ENCODE peak calls at places on chromosomes 7 and 10, in five cellular contexts. One of them, this sample, is unnamed.

GRCh38 chr7:130180571-130180971 is 24.6 kb downstream of the TMEM209 start:
- DNase-seq in NCI-H1436: no peak
- DNase-seq in central memory CD4-positive, alpha-beta T cell: no peak
- DNase-seq in GM23248: peak; percentile 71
- DNase-seq in naive thymus-derived CD8-positive, alpha-beta T cell: no peak
- DNase-seq in this sample: no peak

GRCh38 chr10:61869276-61869675 is 32.2 kb upstream of the ARID5B start:
- DNase-seq in NCI-H1436: no peak
- DNase-seq in central memory CD4-positive, alpha-beta T cell: no peak
- DNase-seq in GM23248: no peak
- DNase-seq in naive thymus-derived CD8-positive, alpha-beta T cell: no peak
- DNase-seq in this sample: no peak

GRCh38 chr7:80379034-80379433 is 132.8 kb downstream of the GNAT3 start:
- DNase-seq in NCI-H1436: no peak
- DNase-seq in central memory CD4-positive, alpha-beta T cell: no peak
- DNase-seq in GM23248: peak; percentile 73
- DNase-seq in naive thymus-derived CD8-positive, alpha-beta T cell: no peak
- DNase-seq in this sample: no peak

GRCh38 chr7:28630350-28630749 is 218.0 kb downstream of the CREB5 start:
- DNase-seq in NCI-H1436: no peak
- DNase-seq in central memory CD4-positive, alpha-beta T cell: no peak
- DNase-seq in GM23248: peak; percentile 62
- DNase-seq in naive thymus-derived CD8-positive, alpha-beta T cell: no peak
- DNase-seq in this sample: no peak

GRCh38 chr10:5611899-5612680 is 54.3 kb downstream of the ASB13 start:
- DNase-seq in NCI-H1436: no peak
- DNase-seq in central memory CD4-positive, alpha-beta T cell: no peak
- DNase-seq in GM23248: no peak
- DNase-seq in naive thymus-derived CD8-positive, alpha-beta T cell: no peak
- DNase-seq in this sample: no peak

GRCh38 chr10:58477902-58478301 is 34.8 kb upstream of the BICC1 start:
- DNase-seq in NCI-H1436: no peak
- DNase-seq in central memory CD4-positive, alpha-beta T cell: no peak
- DNase-seq in GM23248: peak; percentile 29
- DNase-seq in naive thymus-derived CD8-positive, alpha-beta T cell: no peak
- DNase-seq in this sample: no peak

GRCh38 chr10:60517805-60518204 is 128.1 kb upstream of the ANK3 start:
- DNase-seq in NCI-H1436: no peak
- DNase-seq in central memory CD4-positive, alpha-beta T cell: no peak
- DNase-seq in GM23248: peak; percentile 36
- DNase-seq in naive thymus-derived CD8-positive, alpha-beta T cell: no peak
- DNase-seq in this sample: no peak

GRCh38 chr7:134619627-134620331 is 26.9 kb upstream of the BPGM start:
- DNase-seq in NCI-H1436: no peak
- DNase-seq in central memory CD4-positive, alpha-beta T cell: no peak
- DNase-seq in GM23248: peak; percentile 97
- DNase-seq in naive thymus-derived CD8-positive, alpha-beta T cell: no peak
- DNase-seq in this sample: no peak

GRCh38 chr10:98646998-98647917 is 200.5 kb upstream of the HPS1 start:
- DNase-seq in NCI-H1436: no peak
- DNase-seq in central memory CD4-positive, alpha-beta T cell: no peak
- DNase-seq in GM23248: no peak
- DNase-seq in naive thymus-derived CD8-positive, alpha-beta T cell: no peak
- DNase-seq in this sample: no peak

GRCh38 chr10:128734161-128734560 is 607.9 kb upstream of the MKI67 start:
- DNase-seq in NCI-H1436: no peak
- DNase-seq in central memory CD4-positive, alpha-beta T cell: no peak
- DNase-seq in GM23248: no peak
- DNase-seq in naive thymus-derived CD8-positive, alpha-beta T cell: no peak
- DNase-seq in this sample: no peak

GRCh38 chr10:43274011-43274410 is 7.1 kb upstream of the RASGEF1A start:
- DNase-seq in NCI-H1436: no peak
- DNase-seq in central memory CD4-positive, alpha-beta T cell: no peak
- DNase-seq in GM23248: no peak
- DNase-seq in naive thymus-derived CD8-positive, alpha-beta T cell: no peak
- DNase-seq in this sample: no peak

GRCh38 chr10:92222603-92223275 is 68.1 kb downstream of the CPEB3 start:
- DNase-seq in NCI-H1436: no peak
- DNase-seq in central memory CD4-positive, alpha-beta T cell: no peak
- DNase-seq in GM23248: peak; percentile 87
- DNase-seq in naive thymus-derived CD8-positive, alpha-beta T cell: no peak
- DNase-seq in this sample: no peak

GRCh38 chr7:158052381-158053095 is 535.1 kb downstream of the PTPRN2 start:
- DNase-seq in NCI-H1436: no peak
- DNase-seq in central memory CD4-positive, alpha-beta T cell: no peak
- DNase-seq in GM23248: no peak
- DNase-seq in naive thymus-derived CD8-positive, alpha-beta T cell: no peak
- DNase-seq in this sample: no peak

GRCh38 chr7:153443031-153443430 is 609.2 kb upstream of the DPP6 start:
- DNase-seq in NCI-H1436: no peak
- DNase-seq in central memory CD4-positive, alpha-beta T cell: no peak
- DNase-seq in GM23248: no peak
- DNase-seq in naive thymus-derived CD8-positive, alpha-beta T cell: no peak
- DNase-seq in this sample: no peak

GRCh38 chr7:142485617-142486226 is 227.9 kb upstream of the PRSS58 start:
- DNase-seq in NCI-H1436: no peak
- DNase-seq in central memory CD4-positive, alpha-beta T cell: peak; percentile 19
- DNase-seq in GM23248: no peak
- DNase-seq in naive thymus-derived CD8-positive, alpha-beta T cell: peak; percentile 21
- DNase-seq in this sample: no peak

GRCh38 chr7:129315916-129316315 is 91.1 kb downstream of the AHCYL2 start:
- DNase-seq in NCI-H1436: no peak
- DNase-seq in central memory CD4-positive, alpha-beta T cell: no peak
- DNase-seq in GM23248: no peak
- DNase-seq in naive thymus-derived CD8-positive, alpha-beta T cell: no peak
- DNase-seq in this sample: no peak

GRCh38 chr10:95237376-95238170 is 43.5 kb downstream of the ACSM6 start:
- DNase-seq in NCI-H1436: no peak
- DNase-seq in central memory CD4-positive, alpha-beta T cell: no peak
- DNase-seq in GM23248: peak; percentile 26
- DNase-seq in naive thymus-derived CD8-positive, alpha-beta T cell: no peak
- DNase-seq in this sample: no peak

GRCh38 chr10:13790196-13790595 is 203.4 kb downstream of the PRPF18 start:
- DNase-seq in NCI-H1436: no peak
- DNase-seq in central memory CD4-positive, alpha-beta T cell: no peak
- DNase-seq in GM23248: no peak
- DNase-seq in naive thymus-derived CD8-positive, alpha-beta T cell: no peak
- DNase-seq in this sample: no peak

GRCh38 chr10:73887038-73888015 is 13.0 kb upstream of the CAMK2G start:
- DNase-seq in NCI-H1436: no peak
- DNase-seq in central memory CD4-positive, alpha-beta T cell: no peak
- DNase-seq in GM23248: peak; percentile 98
- DNase-seq in naive thymus-derived CD8-positive, alpha-beta T cell: no peak
- DNase-seq in this sample: peak; percentile 93

GRCh38 chr7:106583133-106583532 is 77.8 kb downstream of the CCDC71L start:
- DNase-seq in NCI-H1436: no peak
- DNase-seq in central memory CD4-positive, alpha-beta T cell: no peak
- DNase-seq in GM23248: peak; percentile 76
- DNase-seq in naive thymus-derived CD8-positive, alpha-beta T cell: no peak
- DNase-seq in this sample: no peak

GRCh38 chr10:47311193-47311899 is 10.9 kb upstream of the GDF2 start:
- DNase-seq in NCI-H1436: no peak
- DNase-seq in central memory CD4-positive, alpha-beta T cell: peak; percentile 71
- DNase-seq in GM23248: no peak
- DNase-seq in naive thymus-derived CD8-positive, alpha-beta T cell: peak; percentile 50
- DNase-seq in this sample: no peak

GRCh38 chr10:33162248-33162575 is 172.3 kb downstream of the NRP1 start:
- DNase-seq in NCI-H1436: no peak
- DNase-seq in central memory CD4-positive, alpha-beta T cell: no peak
- DNase-seq in GM23248: no peak
- DNase-seq in naive thymus-derived CD8-positive, alpha-beta T cell: no peak
- DNase-seq in this sample: no peak

GRCh38 chr7:40192036-40192435 is 57.2 kb downstream of the SUGCT start:
- DNase-seq in NCI-H1436: no peak
- DNase-seq in central memory CD4-positive, alpha-beta T cell: no peak
- DNase-seq in GM23248: peak; percentile 87
- DNase-seq in naive thymus-derived CD8-positive, alpha-beta T cell: no peak
- DNase-seq in this sample: no peak

GRCh38 chr7:46939558-46939957 is 642.4 kb downstream of the TNS3 start:
- DNase-seq in NCI-H1436: no peak
- DNase-seq in central memory CD4-positive, alpha-beta T cell: no peak
- DNase-seq in GM23248: no peak
- DNase-seq in naive thymus-derived CD8-positive, alpha-beta T cell: no peak
- DNase-seq in this sample: no peak

GRCh38 chr10:129605266-129605985 is 138.4 kb downstream of the MGMT start:
- DNase-seq in NCI-H1436: peak; percentile 15
- DNase-seq in central memory CD4-positive, alpha-beta T cell: no peak
- DNase-seq in GM23248: no peak
- DNase-seq in naive thymus-derived CD8-positive, alpha-beta T cell: no peak
- DNase-seq in this sample: no peak

GRCh38 chr10:132711618-132712051 is 74.3 kb downstream of the NKX6-2 start:
- DNase-seq in NCI-H1436: no peak
- DNase-seq in central memory CD4-positive, alpha-beta T cell: no peak
- DNase-seq in GM23248: no peak
- DNase-seq in naive thymus-derived CD8-positive, alpha-beta T cell: no peak
- DNase-seq in this sample: no peak

GRCh38 chr10:921471-922414 is 9.8 kb downstream of the LARP4B start:
- DNase-seq in NCI-H1436: no peak
- DNase-seq in central memory CD4-positive, alpha-beta T cell: no peak
- DNase-seq in GM23248: peak; percentile 70
- DNase-seq in naive thymus-derived CD8-positive, alpha-beta T cell: no peak
- DNase-seq in this sample: no peak

GRCh38 chr10:76285012-76285411 is 853.6 kb downstream of the LRMDA start:
- DNase-seq in NCI-H1436: no peak
- DNase-seq in central memory CD4-positive, alpha-beta T cell: no peak
- DNase-seq in GM23248: peak; percentile 87
- DNase-seq in naive thymus-derived CD8-positive, alpha-beta T cell: no peak
- DNase-seq in this sample: no peak

GRCh38 chr10:86758231-86759072 is 2.0 kb downstream of the BMPR1A start:
- DNase-seq in NCI-H1436: no peak
- DNase-seq in central memory CD4-positive, alpha-beta T cell: no peak
- DNase-seq in GM23248: peak; percentile 50
- DNase-seq in naive thymus-derived CD8-positive, alpha-beta T cell: no peak
- DNase-seq in this sample: no peak

GRCh38 chr7:2483495-2483894 is 7.3 kb upstream of the GRIFIN start:
- DNase-seq in NCI-H1436: no peak
- DNase-seq in central memory CD4-positive, alpha-beta T cell: no peak
- DNase-seq in GM23248: no peak
- DNase-seq in naive thymus-derived CD8-positive, alpha-beta T cell: no peak
- DNase-seq in this sample: no peak